ENCODE peak calls at places on chromosomes 2 and 18, in four cellular contexts. N is trophoblast cell, X is H1, P is mesendoderm. I is an unnamed sample. For H3K4me1 and H3K79me2, the result is how much of the 10 kb centered on the place peaks cover.

GRCh38 chr2:189836644-189837043 is 52.4 kb downstream of the PMS1 start:
- DNase-seq in N (no peak), X (no peak), P (peak), I (no peak)

GRCh38 chr2:148674063-148675020 is 29.8 kb downstream of the EPC2 start:
- DNase-seq in N (peak), X (no peak), P (peak), I (peak)

GRCh38 chr18:36693931-36694661 is 134.7 kb downstream of the TPGS2 start:
- DNase-seq in N (no peak), X (no peak), P (no peak), I (no peak)

GRCh38 chr18:48026216-48026615 is 95.8 kb upstream of the SMAD2 start:
- DNase-seq in N (no peak), X (no peak), P (no peak), I (no peak)

GRCh38 chr18:23365602-23366001 is 87.5 kb upstream of the RIOK3 start:
- DNase-seq in N (no peak), X (no peak), P (no peak), I (no peak)

GRCh38 chr2:239459056-239459455 is 58.2 kb upstream of the HDAC4 start:
- DNase-seq in N (no peak), X (no peak), P (no peak), I (peak)

GRCh38 chr2:158973111-158973510 is 4.7 kb downstream of the TANC1 start:
- DNase-seq in N (no peak), X (no peak), P (no peak), I (no peak)

GRCh38 chr2:196277002-196277401 is 105.6 kb upstream of the STK17B start:
- DNase-seq in N (no peak), X (no peak), P (peak), I (no peak)

GRCh38 chr18:49788327-49788908 is 24.9 kb downstream of the ACAA2 start:
- DNase-seq in N (no peak), X (no peak), P (no peak), I (no peak)

GRCh38 chr2:163610817-163611556 is 124.8 kb downstream of the FIGN start:
- DNase-seq in N (peak), X (no peak), P (peak), I (peak)

GRCh38 chr2:179428659-179429058 is 164.0 kb upstream of the SESTD1 start:
- DNase-seq in N (no peak), X (no peak), P (peak), I (no peak)

GRCh38 chr2:178756843-178757242 is 50.4 kb downstream of the TTN start:
- DNase-seq in N (peak), X (no peak), P (no peak), I (no peak)

GRCh38 chr18:36086186-36086585 is 18.8 kb upstream of the RPRD1A start:
- DNase-seq in N (no peak), X (no peak), P (no peak), I (no peak)

GRCh38 chr2:95728878-95729511 is 137.2 kb downstream of the TRIM43 start:
- DNase-seq in N (peak), X (no peak), P (peak), I (peak)

GRCh38 chr2:219614076-219614860 is 13.2 kb upstream of the SLC4A3 start:
- DNase-seq in N (no peak), X (no peak), P (no peak), I (no peak)

GRCh38 chr2:11910971-11911370 is 164.5 kb downstream of the LPIN1 start:
- DNase-seq in N (no peak), X (no peak), P (no peak), I (no peak)

GRCh38 chr18:48660346-48661228 is 121.8 kb downstream of the CTIF start:
- DNase-seq in N (no peak), X (no peak), P (no peak), I (no peak)

GRCh38 chr2:104654813-104655212 is 199.1 kb upstream of the POU3F3 start:
- DNase-seq in N (no peak), X (no peak), P (no peak), I (no peak)

GRCh38 chr2:174247474-174248186 is 702 bp downstream of the OLA1 start:
- DNase-seq in N (peak), X (no peak), P (peak), I (peak)

GRCh38 chr2:226665306-226665831 is 134.3 kb downstream of the IRS1 start:
- DNase-seq in N (no peak), X (no peak), P (no peak), I (no peak)

GRCh38 chr2:203714112-203714511 is 7.7 kb downstream of the CD28 start:
- DNase-seq in N (no peak), X (no peak), P (no peak), I (no peak)

GRCh38 chr2:127410871-127411396 is 7.3 kb upstream of the PROC start:
- DNase-seq in N (no peak), X (no peak), P (no peak), I (no peak)

GRCh38 chr2:172614932-172615331 is 59.0 kb downstream of the PDK1 start:
- DNase-seq in N (no peak), X (no peak), P (no peak), I (no peak)

GRCh38 chr2:11757101-11757500 is 10.7 kb downstream of the LPIN1 start:
- DNase-seq in N (no peak), X (no peak), P (no peak), I (no peak)

GRCh38 chr2:434625-435024 is 146.7 kb upstream of the ALKAL2 start:
- DNase-seq in N (no peak), X (no peak), P (no peak), I (no peak)

GRCh38 chr2:121257476-121257831 is 27.5 kb downstream of the TFCP2L1 start:
- DNase-seq in N (no peak), X (no peak), P (no peak), I (no peak)

GRCh38 chr2:121255363-121255762 is 29.6 kb downstream of the TFCP2L1 start:
- DNase-seq in N (no peak), X (no peak), P (no peak), I (no peak)

GRCh38 chr2:121258066-121258465 is 26.9 kb downstream of the TFCP2L1 start:
- DNase-seq in N (no peak), X (no peak), P (no peak), I (no peak)

GRCh38 chr2:121254748-121255147 is 30.3 kb downstream of the TFCP2L1 start:
- DNase-seq in N (no peak), X (no peak), P (no peak), I (no peak)

GRCh38 chr2:121256720-121257475 is 28.1 kb downstream of the TFCP2L1 start:
- DNase-seq in N (no peak), X (no peak), P (no peak), I (no peak)
- H2AK5ac ChIP-seq in N (no peak), X (no peak), P (no peak), I (no peak)

DNA sequence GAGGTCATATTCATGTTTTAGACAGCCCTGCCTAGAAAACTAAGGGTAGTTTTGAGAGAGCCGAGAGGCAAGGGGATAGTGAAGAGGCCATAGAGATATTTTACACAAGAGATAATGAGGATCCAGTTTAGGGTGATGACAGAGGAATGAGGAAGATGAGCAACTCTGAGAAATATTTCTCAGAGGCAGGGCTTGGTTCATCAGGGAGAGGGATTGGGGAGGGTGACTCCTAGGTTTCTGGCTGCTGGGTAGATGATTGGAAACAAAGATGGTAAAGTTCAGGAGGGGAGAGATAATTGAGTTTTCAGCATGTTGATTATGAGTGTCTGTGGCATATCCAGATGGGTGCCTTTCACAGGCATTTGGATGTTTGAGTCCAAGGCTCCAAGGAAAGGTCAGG is 7.3 kb downstream of the MYL12B start:
- DNase-seq in N (peak), X (no peak), P (no peak), I (no peak)
- H3K4me1 ChIP-seq in N (under half), X (under half), P (under half), I (under half)

GRCh38 chr2:134169788-134170187 is 84.1 kb upstream of the MGAT5 start:
- DNase-seq in N (no peak), X (no peak), P (no peak), I (no peak)

GRCh38 chr2:134167015-134167414 is 86.9 kb upstream of the MGAT5 start:
- DNase-seq in N (no peak), X (no peak), P (no peak), I (no peak)

GRCh38 chr2:134170700-134171099 is 83.2 kb upstream of the MGAT5 start:
- DNase-seq in N (no peak), X (no peak), P (no peak), I (no peak)

GRCh38 chr2:134173338-134174016 is 80.4 kb upstream of the MGAT5 start:
- DNase-seq in N (no peak), X (no peak), P (no peak), I (no peak)

DNA sequence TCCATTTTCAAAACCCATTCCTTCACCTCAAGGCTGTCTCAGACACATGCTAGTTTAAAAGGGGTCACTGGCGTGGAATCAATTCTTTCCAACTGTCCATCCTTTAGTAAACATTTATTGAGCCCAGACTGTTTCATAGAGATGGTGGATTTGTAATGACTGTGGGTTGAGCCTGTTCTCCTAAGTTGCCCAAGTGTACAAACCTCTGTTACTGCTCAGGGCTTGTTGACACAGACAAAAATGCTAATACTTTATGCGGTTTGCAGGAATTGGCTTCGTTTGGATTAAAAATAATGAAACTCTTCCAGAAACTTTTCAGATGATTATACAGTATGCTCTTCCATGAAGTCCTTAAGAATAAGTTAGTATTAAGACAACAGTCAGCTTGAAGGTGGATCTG is 83.6 kb upstream of the MGAT5 start:
- DNase-seq in N (no peak), X (no peak), P (no peak), I (no peak)
- H3K79me2 ChIP-seq in N (under half), X (half or more), P (under half), I (under half)

GRCh38 chr2:205540066-205540465 is 142.2 kb upstream of the NRP2 start:
- DNase-seq in N (no peak), X (no peak), P (no peak), I (no peak)

GRCh38 chr2:205545971-205546370 is 136.3 kb upstream of the NRP2 start:
- DNase-seq in N (no peak), X (no peak), P (no peak), I (no peak)

GRCh38 chr2:205543262-205543843 is 138.9 kb upstream of the NRP2 start:
- DNase-seq in N (no peak), X (no peak), P (no peak), I (no peak)

GRCh38 chr2:205546417-205546816 is 135.9 kb upstream of the NRP2 start:
- DNase-seq in N (no peak), X (no peak), P (no peak), I (no peak)

DNA sequence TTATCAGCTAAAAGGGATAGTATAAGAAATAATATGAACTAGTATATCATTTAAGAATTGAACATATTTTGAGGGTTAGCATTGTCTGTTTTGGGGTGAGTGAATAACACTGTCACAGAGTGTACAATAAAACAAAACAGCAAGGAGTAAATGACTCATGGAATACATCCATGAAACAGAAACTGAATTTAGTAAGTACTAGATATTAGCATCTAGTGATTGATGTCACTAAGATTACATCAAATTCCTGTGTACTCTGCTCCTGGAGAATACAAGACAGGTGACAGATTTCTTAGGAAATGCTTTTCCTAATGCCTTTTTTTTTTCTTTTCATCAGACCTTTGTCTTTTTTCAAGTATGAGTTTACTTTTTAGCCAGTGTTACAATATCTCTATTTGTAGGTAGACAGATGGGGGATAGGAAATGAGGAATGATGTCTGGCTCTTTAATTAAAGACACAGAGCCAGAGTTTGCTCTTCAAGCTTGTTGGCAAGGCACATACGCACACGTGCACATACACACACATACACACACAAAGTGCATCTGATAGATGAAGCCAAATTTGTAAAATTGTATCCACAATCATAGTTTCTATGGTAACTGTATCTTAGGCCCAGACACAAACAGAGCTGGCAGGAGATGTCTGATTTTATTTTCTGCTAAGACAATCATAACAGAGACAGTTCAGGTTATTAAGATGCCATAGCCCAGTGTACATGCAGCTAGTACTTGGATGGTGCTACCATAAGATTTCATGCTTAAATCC is 138.2 kb upstream of the NRP2 start:
- DNase-seq in N (no peak), X (no peak), P (no peak), I (no peak)
- H2AK5ac ChIP-seq in N (no peak), X (no peak), P (no peak), I (no peak)

GRCh38 chr2:98734823-98735260 is 3.9 kb upstream of the MGAT4A start:
- DNase-seq in N (peak), X (no peak), P (no peak), I (no peak)
- H3K4me1 ChIP-seq in N (under half), X (under half), P (under half), I (under half)

GRCh38 chr2:64923385-64923710 is 65.9 kb upstream of the SLC1A4 start:
- DNase-seq in N (no peak), X (no peak), P (no peak), I (no peak)
- H3K79me2 ChIP-seq in N (under half), X (under half), P (under half), I (under half)

GRCh38 chr18:57730146-57730545 is 73.0 kb downstream of the ATP8B1 start:
- DNase-seq in N (no peak), X (no peak), P (no peak), I (no peak)
- H2AK5ac ChIP-seq in N (no peak), X (no peak), P (no peak), I (no peak)

GRCh38 chr2:15082105-15083058 is 449.9 kb downstream of the LRATD1 start:
- DNase-seq in N (no peak), X (no peak), P (no peak), I (no peak)
- H3K4me1 ChIP-seq in N (under half), X (under half), P (under half), I (under half)

GRCh38 chr2:3504741-3505140 is 14.6 kb downstream of the ADI1 start:
- DNase-seq in N (no peak), X (no peak), P (no peak), I (no peak)

GRCh38 chr2:3500326-3500899 is 18.9 kb downstream of the ADI1 start:
- DNase-seq in N (no peak), X (no peak), P (no peak), I (no peak)

GRCh38 chr2:3505771-3506170 is 13.6 kb downstream of the ADI1 start:
- DNase-seq in N (no peak), X (no peak), P (no peak), I (no peak)

GRCh38 chr2:3503483-3503882 is 15.8 kb downstream of the ADI1 start:
- DNase-seq in N (no peak), X (no peak), P (no peak), I (no peak)

GRCh38 chr2:3503046-3503445 is 16.3 kb downstream of the ADI1 start:
- DNase-seq in N (no peak), X (no peak), P (no peak), I (no peak)
- H3K79me2 ChIP-seq in N (under half), X (under half), P (under half), I (under half)

GRCh38 chr2:23350792-23351355 is 34.1 kb upstream of the KLHL29 start:
- DNase-seq in N (no peak), X (no peak), P (no peak), I (no peak)
- H2AK5ac ChIP-seq in N (peak), X (no peak), P (no peak), I (no peak)